ENCODE peak calls at places on chromosomes 5 and 9, in five cellular contexts. H, S, P, K and A are unnamed samples.

GRCh38 chr9:107273634-107274033 is 9.4 kb upstream of the RAD23B start:
- DNase-seq in H (no peak), K (no peak), P (no peak), S (no peak), A (no peak)

GRCh38 chr5:180069589-180070247 is 1.8 kb downstream of the RNF130 start:
- DNase-seq in P (no peak), H (no peak), K (no peak), S (no peak), A (no peak)

GRCh38 chr5:86878250-86878649 is 260.5 kb downstream of the COX7C start:
- DNase-seq in P (no peak), S (no peak), K (no peak), H (no peak), A (no peak)

GRCh38 chr9:38439916-38440301 is 15.7 kb upstream of the IGFBPL1 start:
- DNase-seq in H (no peak), K (no peak), P (no peak), S (no peak), A (no peak)

GRCh38 chr5:100676807-100677631 is 141.8 kb downstream of the FAM174A start:
- DNase-seq in K (no peak), P (no peak), H (no peak), S (no peak), A (no peak)

GRCh38 chr9:109399258-109399767 is 78.5 kb upstream of the EPB41L4B start:
- DNase-seq in K (no peak), P (no peak), H (no peak), S (no peak), A (no peak)

GRCh38 chr9:69134412-69134811 is 39.7 kb upstream of the TJP2 start:
- DNase-seq in P (peak), S (no peak), H (no peak), K (no peak), A (no peak)

GRCh38 chr5:103260951-103261350 is 2.4 kb downstream of the MACIR start:
- DNase-seq in K (no peak), S (no peak), H (no peak), P (no peak), A (no peak)

GRCh38 chr9:130432796-130433167 is 12.0 kb upstream of the ASS1 start:
- DNase-seq in K (no peak), P (no peak), S (no peak), H (no peak), A (no peak)

GRCh38 chr5:6633469-6634326 is 458 bp downstream of the SRD5A1 start:
- DNase-seq in H (no peak), S (no peak), P (no peak), K (peak), A (no peak)

GRCh38 chr5:74233571-74233970 is 407.0 kb downstream of the ENC1 start:
- DNase-seq in K (no peak), S (no peak), P (no peak), H (no peak), A (no peak)

GRCh38 chr5:148343603-148344230 is 8.4 kb downstream of the SPINK9 start:
- DNase-seq in S (no peak), H (no peak), K (no peak), P (no peak), A (no peak)

GRCh38 chr9:110058304-110058953 is 149.5 kb downstream of the C9orf152 start:
- DNase-seq in S (no peak), K (no peak), P (no peak), H (peak), A (no peak)

GRCh38 chr5:78701795-78702406 is 53.3 kb upstream of the LHFPL2 start:
- DNase-seq in H (no peak), P (no peak), K (no peak), S (no peak), A (no peak)

GRCh38 chr5:109345699-109346098 is 64.1 kb downstream of the PJA2 start:
- DNase-seq in H (no peak), K (no peak), S (no peak), P (no peak), A (no peak)